ENCODE peak calls at places on chromosome 1, in ten cellular contexts. R is ovary, Z is SJCRH30, U is H9, C is K562, A is fibroblast of lung, M is HL-60, H is GM23338, D is heart right ventricle, N is substantia nigra. X is an unnamed sample.

GRCh38 chr1:224565611-224566406 is 50.3 kb upstream of the CNIH3 start:
- DNase-seq in R (no peak), Z (no peak), U (no peak), C (no peak), A (no peak), M (peak; percentile 10), H (no peak), D (no peak), N (no peak), X (no peak)

GRCh38 chr1:58854576-58854975 is 70.7 kb upstream of the JUN start:
- DNase-seq in R (no peak), Z (peak; percentile 66), U (no peak), C (no peak), A (no peak), M (peak; percentile 17), H (no peak), D (no peak), N (no peak), X (no peak)

GRCh38 chr1:53541263-53541625 is 82.0 kb downstream of the DMRTB1 start:
- DNase-seq in R (no peak), Z (no peak), U (no peak), C (no peak), A (no peak), M (no peak), H (no peak), D (no peak), N (no peak), X (no peak)

GRCh38 chr1:161047436-161048420 is 2.0 kb upstream of the USF1 start:
- DNase-seq in R (no peak), Z (no peak), U (no peak), C (no peak), A (no peak), M (no peak), H (no peak), D (no peak), N (no peak), X (no peak)

GRCh38 chr1:220527279-220528048 is 472 bp upstream of the MARK1 start:
- DNase-seq in R (peak; percentile 21), Z (peak; percentile 57), U (peak; percentile 39), C (no peak), A (peak; percentile 34), M (no peak), H (peak; percentile 46), D (peak; percentile 53), N (peak; percentile 65), X (peak; percentile 2)

GRCh38 chr1:68973459-68974244 is 476.8 kb upstream of the DEPDC1 start:
- DNase-seq in R (no peak), Z (no peak), U (no peak), C (no peak), A (peak; percentile 75), M (no peak), H (no peak), D (no peak), N (no peak), X (peak; percentile 36)

GRCh38 chr1:193077991-193078390 is 18.6 kb downstream of the RO60 start:
- DNase-seq in R (no peak), Z (no peak), U (no peak), C (no peak), A (peak; percentile 63), M (no peak), H (no peak), D (no peak), N (no peak), X (peak; percentile 16)

GRCh38 chr1:55305735-55306134 is 90.6 kb upstream of the USP24 start:
- DNase-seq in R (no peak), Z (no peak), U (no peak), C (no peak), A (peak; percentile 75), M (no peak), H (no peak), D (no peak), N (no peak), X (no peak)

GRCh38 chr1:95635820-95636219 is 401.8 kb downstream of the RWDD3 start:
- DNase-seq in R (no peak), Z (no peak), U (no peak), C (no peak), A (no peak), M (no peak), H (no peak), D (no peak), N (no peak), X (no peak)

GRCh38 chr1:222918746-222919477 is 104.1 kb downstream of the DISP1 start:
- DNase-seq in R (no peak), Z (no peak), U (no peak), C (no peak), A (peak; percentile 26), M (no peak), H (no peak), D (no peak), N (no peak), X (no peak)

GRCh38 chr1:181135815-181136737 is 47.6 kb downstream of the IER5 start:
- DNase-seq in R (no peak), Z (peak; percentile 57), U (no peak), C (no peak), A (peak; percentile 94), M (no peak), H (no peak), D (no peak), N (no peak), X (peak; percentile 60)

GRCh38 chr1:15153842-15154479 is 414 bp downstream of the TMEM51 start:
- DNase-seq in R (peak; percentile 86), Z (peak; percentile 80), U (peak; percentile 78), C (peak; percentile 81), A (peak; percentile 51), M (no peak), H (peak; percentile 81), D (peak; percentile 48), N (peak; percentile 75), X (peak; percentile 72)

GRCh38 chr1:231951399-231951798 is 324.8 kb downstream of the DISC1 start:
- DNase-seq in R (no peak), Z (peak; percentile 90), U (no peak), C (no peak), A (peak; percentile 78), M (no peak), H (no peak), D (no peak), N (no peak), X (no peak)

GRCh38 chr1:156064615-156065014 is 3.7 kb downstream of the RAB25 start:
- DNase-seq in R (no peak), Z (no peak), U (no peak), C (no peak), A (no peak), M (no peak), H (no peak), D (no peak), N (no peak), X (no peak)

DNA sequence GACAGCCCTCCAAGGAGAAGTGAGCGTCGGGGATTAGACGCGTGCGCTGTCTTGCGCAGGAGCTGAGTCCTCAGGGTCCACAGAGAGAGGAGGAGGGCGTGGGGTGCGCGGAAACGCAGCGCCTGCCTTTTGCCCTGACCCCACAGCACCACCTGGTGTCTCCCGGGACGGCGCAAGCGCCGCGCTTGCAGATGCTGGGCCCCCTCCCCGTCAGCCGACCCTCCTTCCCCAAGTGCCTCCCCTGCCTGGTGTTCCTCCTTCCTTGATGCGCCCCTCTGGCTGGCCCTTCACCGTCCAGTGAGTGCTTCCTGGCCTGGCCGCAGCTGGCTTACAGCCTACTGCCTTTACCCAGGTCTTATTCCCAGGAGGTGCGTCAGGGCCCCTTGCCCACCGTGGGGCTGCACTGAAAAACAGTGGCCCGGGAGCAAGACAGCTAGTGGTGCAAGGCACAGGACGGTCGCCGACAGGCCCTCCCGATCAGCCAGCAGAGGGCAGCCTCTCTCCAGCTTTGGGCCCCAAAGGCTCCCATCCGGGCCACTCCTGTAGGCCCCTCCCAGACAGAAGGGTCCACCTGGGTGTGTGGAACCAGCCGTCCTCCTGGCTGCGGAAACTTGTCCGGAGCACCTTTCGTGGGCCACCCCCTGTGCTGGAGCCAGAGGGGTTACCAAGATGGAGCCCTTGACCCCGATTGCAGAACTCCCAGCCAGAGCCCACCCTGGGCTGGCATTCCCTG is 12.9 kb upstream of the PHLDA3 start:
- DNase-seq in R (peak; percentile 92), Z (peak; percentile 95), U (peak; percentile 97), C (peak; percentile 92), A (peak; percentile 72), M (peak; percentile 47), H (peak; percentile 95), D (peak; percentile 90), N (peak; percentile 88), X (peak; percentile 94)
- H3K27ac ChIP-seq in R (peak overlapping the region; percentile 9), Z (no peak overlapping the region), U (no peak overlapping the region), C (no peak overlapping the region), A (no peak overlapping the region), M (no peak overlapping the region), H (no peak overlapping the region), D (peak overlapping the region; percentile 30), N (peak overlapping the region; percentile 97), X (peak overlapping the region; percentile 49)

DNA sequence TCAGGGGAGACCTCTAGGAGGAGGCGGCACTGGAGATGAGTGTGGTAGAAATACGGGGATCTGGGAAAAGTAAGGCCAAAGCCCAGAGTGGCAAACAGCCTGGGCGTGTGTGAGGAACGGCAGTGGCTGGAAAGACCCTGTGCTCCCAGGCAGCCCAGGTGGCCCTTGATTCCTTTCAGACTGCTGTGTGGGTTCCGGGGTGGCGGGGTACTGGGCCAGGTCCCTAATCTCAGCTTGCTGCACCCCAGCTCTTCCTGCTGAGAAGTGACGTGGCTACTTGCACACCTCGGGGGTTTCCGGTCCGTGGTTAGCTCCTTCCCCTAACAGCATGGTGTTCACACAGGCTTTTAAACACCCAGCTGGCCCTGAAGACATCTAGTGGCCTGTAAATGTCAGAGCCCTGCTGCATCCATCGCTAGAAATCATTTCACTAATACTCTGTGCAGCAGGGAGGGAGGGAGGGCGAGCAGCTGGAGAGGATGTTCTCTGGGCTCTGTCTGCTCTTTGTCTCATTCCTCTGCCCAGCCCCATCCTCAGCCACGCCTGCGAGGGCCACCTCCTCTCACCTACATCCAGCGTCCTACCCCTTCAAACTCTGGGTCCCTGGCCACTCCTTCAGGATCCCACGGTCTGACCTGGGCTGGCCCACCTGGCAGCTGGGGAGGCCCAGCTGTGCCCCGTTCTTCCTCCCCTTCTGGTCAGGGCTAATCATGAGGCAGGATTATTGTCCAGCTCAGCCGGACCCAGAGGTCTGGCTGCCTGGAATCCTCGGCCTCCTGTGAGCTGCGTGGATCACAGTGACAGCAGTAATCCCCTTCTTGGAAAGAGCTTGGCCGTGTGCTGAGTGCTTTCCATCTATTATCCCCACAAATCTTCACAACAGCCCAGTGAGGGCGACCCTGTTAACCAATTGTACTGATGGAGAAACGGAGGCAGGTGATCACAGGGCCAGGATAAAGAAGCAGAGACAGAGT is 7.2 kb downstream of the ZDHHC18 start:
- DNase-seq in R (no peak), Z (no peak), U (no peak), C (no peak), A (no peak), M (peak; percentile 63), H (no peak), D (no peak), N (no peak), X (no peak)
- H3K27ac ChIP-seq in R (no peak overlapping the region), Z (no peak overlapping the region), U (no peak overlapping the region), C (no peak overlapping the region), A (no peak overlapping the region), M (peak overlapping the region; percentile 64), H (no peak overlapping the region), D (no peak overlapping the region), N (peak overlapping the region; percentile 35), X (no peak overlapping the region)

GRCh38 chr1:45491464-45492260 is 699 bp upstream of the TESK2 start:
- DNase-seq in R (no peak), Z (no peak), U (no peak), C (no peak), A (no peak), M (no peak), H (peak; percentile 19), D (no peak), N (no peak), X (no peak)
- H3K27ac ChIP-seq in R (no peak overlapping the region), Z (no peak overlapping the region), U (no peak overlapping the region), C (peak overlapping the region; percentile 29), A (no peak overlapping the region), M (no peak overlapping the region), H (peak overlapping the region; percentile 24), D (no peak overlapping the region), N (peak overlapping the region; percentile 84), X (no peak overlapping the region)

GRCh38 chr1:31752258-31752657 is 11.9 kb downstream of the ADGRB2 start:
- DNase-seq in R (no peak), Z (no peak), U (no peak), C (no peak), A (no peak), M (no peak), H (peak; percentile 55), D (no peak), N (no peak), X (peak; percentile 50)
- H3K27ac ChIP-seq in R (no peak overlapping the region), Z (no peak overlapping the region), U (no peak overlapping the region), C (no peak overlapping the region), A (no peak overlapping the region), M (no peak overlapping the region), H (no peak overlapping the region), D (no peak overlapping the region), N (no peak overlapping the region), X (peak overlapping the region; percentile 85)

X was measured in cardiac muscle cell.